ENCODE peak calls at places on chromosomes 16 and 17, in nine cellular contexts. S is lung, P is gastrocnemius medialis, H is aorta, C is GM23248, B is cardiac muscle cell, O is endothelial cell of umbilical vein, F is upper lobe of right lung, Y is colonic mucosa. Z is an unnamed sample. For H3K36me3 and H3K4me1, the result is how much of the 10 kb centered on the place peaks cover.

GRCh38 chr16:17386229-17386628 is 84.5 kb downstream of the XYLT1 start:
- DNase-seq in S (no peak), Y (no peak), C (no peak), O (no peak), F (no peak), H (no peak), B (no peak), P (no peak), Z (no peak)

GRCh38 chr17:20156196-20157077 is 147.3 kb downstream of the SPECC1 start:
- DNase-seq in H (peak), B (peak), S (peak), O (peak), F (peak), C (peak), P (no peak), Y (peak), Z (peak)

GRCh38 chr16:23348579-23349469 is 46.7 kb downstream of the SCNN1B start:
- DNase-seq in P (no peak), C (peak), F (no peak), O (no peak), Y (no peak), B (peak), H (peak), S (no peak), Z (no peak)

GRCh38 chr16:66901626-66902025 is 17.1 kb downstream of the CDH16 start:
- DNase-seq in O (no peak), F (no peak), C (no peak), S (no peak), B (no peak), Y (no peak), H (peak), P (peak), Z (peak)

GRCh38 chr17:8673621-8674020 is 43.1 kb upstream of the MYH10 start:
- DNase-seq in H (no peak), O (peak), C (peak), B (peak), F (no peak), P (no peak), Y (no peak), S (no peak), Z (no peak)

GRCh38 chr16:13995194-13995593 is 75.2 kb downstream of the ERCC4 start:
- DNase-seq in O (no peak), B (no peak), P (no peak), Y (no peak), S (no peak), F (no peak), H (no peak), C (no peak), Z (no peak)

GRCh38 chr17:17159571-17159970 is 46.6 kb downstream of the PLD6 start:
- DNase-seq in Y (no peak), O (no peak), B (no peak), C (no peak), P (no peak), H (no peak), S (no peak), F (no peak), Z (no peak)

GRCh38 chr16:12067714-12068401 is 91.3 kb downstream of the SNX29 start:
- DNase-seq in O (peak), F (peak), C (peak), H (peak), B (peak), P (no peak), S (peak), Y (peak), Z (peak)

GRCh38 chr17:51860934-51861561 is 297.5 kb downstream of the CA10 start:
- DNase-seq in Y (peak), P (no peak), F (no peak), B (peak), C (peak), S (no peak), O (no peak), H (no peak), Z (no peak)

GRCh38 chr16:3348547-3349167 is 7.0 kb upstream of the OR2C1 start:
- DNase-seq in P (no peak), O (no peak), C (no peak), H (no peak), S (no peak), F (no peak), B (no peak), Y (no peak), Z (no peak)

GRCh38 chr17:78884148-78884870 is 18.7 kb downstream of the CEP295NL start:
- DNase-seq in H (no peak), O (no peak), F (no peak), C (peak), P (no peak), B (peak), Y (no peak), S (no peak), Z (no peak)

GRCh38 chr16:86513471-86514277 is 3.3 kb downstream of the FOXF1 start:
- DNase-seq in F (no peak), P (no peak), H (no peak), S (no peak), B (no peak), Y (no peak), O (no peak), C (no peak), Z (no peak)

GRCh38 chr17:70157151-70157550 is 12.2 kb upstream of the KCNJ2 start:
- DNase-seq in Y (no peak), S (no peak), H (no peak), B (no peak), P (no peak), O (peak), C (no peak), F (no peak), Z (no peak)

GRCh38 chr17:68085751-68086445 is 50.4 kb downstream of the KPNA2 start:
- DNase-seq in Y (peak), S (no peak), H (no peak), C (no peak), O (peak), P (no peak), F (no peak), B (no peak), Z (no peak)

GRCh38 chr17:75922963-75923874 is 17.6 kb downstream of the FBF1 start:
- DNase-seq in C (no peak), B (no peak), Y (no peak), H (no peak), P (no peak), S (no peak), F (no peak), O (no peak), Z (no peak)

GRCh38 chr17:75931062-75931461 is 9.8 kb downstream of the FBF1 start:
- DNase-seq in Y (no peak), P (no peak), H (peak), C (no peak), O (no peak), B (no peak), F (no peak), S (no peak), Z (no peak)

GRCh38 chr17:75925912-75926311 is 14.9 kb downstream of the FBF1 start:
- DNase-seq in C (no peak), O (no peak), Y (no peak), B (no peak), S (no peak), F (no peak), H (no peak), P (no peak), Z (no peak)

GRCh38 chr17:75925103-75925502 is 15.7 kb downstream of the FBF1 start:
- DNase-seq in Y (no peak), H (no peak), S (no peak), F (no peak), O (no peak), P (no peak), B (no peak), C (no peak), Z (no peak)

DNA sequence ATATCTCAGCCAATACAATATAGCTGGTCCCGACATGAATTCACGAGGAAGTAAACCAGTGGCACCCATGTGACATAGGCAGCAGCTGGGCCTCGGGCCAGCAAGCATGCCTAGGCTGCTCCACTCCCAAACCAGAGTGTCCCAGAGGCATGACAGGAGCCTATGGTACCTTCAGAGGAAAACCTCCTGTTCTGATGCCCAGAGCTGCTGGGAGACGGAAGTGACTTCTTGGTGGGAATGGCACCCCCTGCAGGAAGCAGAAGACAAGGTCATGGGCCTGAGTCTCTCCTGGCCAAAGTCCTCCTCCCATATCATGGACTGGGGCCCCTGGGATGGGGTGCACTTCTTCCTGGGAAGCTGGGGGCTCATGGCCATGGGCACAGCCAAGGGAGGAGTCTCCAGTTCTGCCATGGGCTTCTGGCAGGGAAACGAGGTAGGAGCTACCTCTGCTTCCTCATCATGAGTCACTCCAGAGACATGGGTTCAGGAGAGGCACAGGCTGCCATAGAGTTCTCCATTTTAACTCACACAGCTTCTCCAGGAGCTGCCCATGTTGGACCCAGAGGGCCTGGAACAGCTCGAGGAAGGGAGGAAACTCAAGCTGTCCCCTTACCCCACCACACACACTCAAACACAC is 13.4 kb downstream of the FBF1 start:
- DNase-seq in S (peak), C (peak), P (no peak), B (peak), F (no peak), H (no peak), Y (peak), O (no peak), Z (no peak)
- H3K27ac ChIP-seq in S (no peak), C (no peak), P (no peak), B (no peak), F (no peak), H (no peak), Y (no peak), O (no peak), Z (no peak)

GRCh38 chr17:80142929-80143328 is 4.0 kb downstream of the EIF4A3 start:
- DNase-seq in B (no peak), Y (no peak), H (no peak), P (no peak), S (no peak), O (no peak), C (no peak), F (no peak), Z (no peak)
- H3K36me3 ChIP-seq in B (half or more), Y (under half), H (under half), P (under half), S (under half), O (under half), C (half or more), F (half or more), Z (under half)

DNA sequence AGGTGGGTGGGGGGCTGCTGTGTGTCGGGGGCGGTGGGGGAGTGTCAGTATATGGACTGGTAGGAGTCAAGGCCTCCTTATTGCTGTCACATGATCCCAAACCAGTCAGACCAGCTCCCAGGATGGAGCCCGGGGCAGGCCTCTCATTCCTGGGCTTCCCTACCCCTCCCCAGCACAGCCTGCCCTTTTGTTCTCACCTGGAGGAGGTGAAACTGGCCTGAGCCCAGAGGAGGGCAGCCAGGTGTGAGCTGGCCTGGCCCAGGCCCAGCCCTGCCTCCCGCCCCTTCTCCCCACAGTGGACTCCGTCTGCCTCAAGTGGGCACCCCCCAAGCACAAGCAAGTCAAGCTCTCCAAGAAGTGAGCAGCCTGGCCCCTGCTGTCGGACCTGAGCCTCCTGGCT is 4.6 kb downstream of the PRSS8 start:
- DNase-seq in S (peak), O (no peak), H (no peak), F (peak), C (no peak), Y (peak), P (no peak), B (no peak), Z (no peak)
- H3K4me1 ChIP-seq in S (under half), O (under half), H (under half), F (under half), C (under half), Y (under half), P (under half), B (under half), Z (under half)

GRCh38 chr17:75009139-75009724 is 3.2 kb upstream of the MRPL58 start:
- DNase-seq in H (no peak), F (no peak), S (no peak), B (no peak), P (no peak), Y (peak), O (no peak), C (no peak), Z (no peak)

GRCh38 chr17:75012320-75013076 is at the start of gene MRPL58:
- DNase-seq in C (peak), B (peak), Y (peak), H (peak), F (peak), S (peak), O (peak), P (peak), Z (peak)

GRCh38 chr17:75013077-75013391 is 564 bp downstream of the MRPL58 start:
- DNase-seq in O (no peak), S (no peak), Y (no peak), F (no peak), P (no peak), B (no peak), C (no peak), H (no peak), Z (no peak)

GRCh38 chr17:75011788-75012319 is 616 bp upstream of the MRPL58 start:
- DNase-seq in H (no peak), B (peak), P (peak), C (peak), Y (peak), O (peak), F (no peak), S (peak), Z (no peak)

GRCh38 chr17:75010683-75011406 is 1.6 kb upstream of the MRPL58 start:
- DNase-seq in Y (peak), S (no peak), H (no peak), P (no peak), F (no peak), C (peak), B (peak), O (peak), Z (no peak)
- H3K27ac ChIP-seq in Y (peak), S (peak), H (no peak), P (peak), F (peak), C (peak), B (no peak), O (peak), Z (no peak)

GRCh38 chr17:49018116-49018612 is 21.0 kb downstream of the IGF2BP1 start:
- DNase-seq in S (no peak), F (no peak), Y (no peak), O (no peak), P (no peak), B (no peak), C (no peak), H (no peak), Z (no peak)

GRCh38 chr17:49021095-49021767 is 24.0 kb downstream of the IGF2BP1 start:
- DNase-seq in F (no peak), O (peak), Y (no peak), H (no peak), P (no peak), B (peak), S (no peak), C (peak), Z (no peak)

GRCh38 chr17:49016775-49017463 is 19.7 kb downstream of the IGF2BP1 start:
- DNase-seq in C (peak), B (peak), P (no peak), F (peak), Y (peak), H (peak), O (peak), S (no peak), Z (no peak)

GRCh38 chr17:49020609-49021008 is 23.4 kb downstream of the IGF2BP1 start:
- DNase-seq in Y (no peak), F (no peak), B (no peak), O (no peak), H (no peak), P (no peak), C (no peak), S (no peak), Z (no peak)

GRCh38 chr17:49018673-49019215 is 21.6 kb downstream of the IGF2BP1 start:
- DNase-seq in B (no peak), S (no peak), F (no peak), Y (no peak), H (no peak), P (no peak), O (no peak), C (no peak), Z (no peak)
- H3K36me3 ChIP-seq in B (under half), S (under half), F (under half), Y (under half), H (under half), P (under half), O (under half), C (under half), Z (under half)

DNA sequence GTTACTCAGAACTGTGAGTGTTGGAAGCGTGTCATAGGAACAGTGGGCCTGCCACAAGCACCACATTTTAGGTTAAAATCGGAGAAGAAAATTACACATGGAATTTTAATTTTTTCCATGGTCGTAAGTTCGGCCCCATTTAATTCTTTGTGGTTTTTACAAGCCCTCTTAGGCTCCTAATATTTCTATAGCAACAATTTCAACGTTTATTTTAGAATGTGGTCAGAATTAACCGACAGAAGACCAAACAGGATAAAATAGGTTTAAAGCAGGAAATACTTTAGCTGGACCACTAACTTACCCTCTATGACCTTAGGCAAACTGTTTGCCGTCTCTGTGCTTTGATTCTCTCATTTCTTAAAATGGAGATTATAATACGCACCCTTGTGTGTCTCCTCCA is 69.9 kb downstream of the FTO start:
- DNase-seq in O (no peak), H (no peak), P (no peak), F (no peak), S (no peak), Y (no peak), B (no peak), C (peak), Z (no peak)
- H3K4me1 ChIP-seq in O (under half), H (under half), P (under half), F (half or more), S (under half), Y (under half), B (half or more), C (half or more), Z (half or more)